ENCODE peak calls at places on chromosome 17, in seven cellular contexts. E is neural progenitor cell; R is right atrium auricular region; O is effector memory CD4-positive, alpha-beta T cell; U is SJSA1; N is lung; Z is tibial artery. L is an unnamed sample. For H3K4me1, the result is how much of the 10 kb centered on the place peaks cover.

GRCh38 chr17:83171661-83172060 is 92.3 kb downstream of the METRNL start:
- DNase-seq in R (peak), E (peak), U (no peak), Z (no peak), N (peak), O (no peak), L (no peak)

GRCh38 chr17:16981928-16982327 is 10.0 kb upstream of the TNFRSF13B start:
- DNase-seq in E (no peak), N (no peak), O (no peak), U (no peak), Z (no peak), R (no peak), L (peak)

GRCh38 chr17:38907930-38908675 is 17.3 kb upstream of the LASP1NB start:
- DNase-seq in E (no peak), N (no peak), Z (no peak), R (no peak), U (no peak), O (no peak), L (no peak)

GRCh38 chr17:19417611-19418010 is 6.6 kb downstream of the RNF112 start:
- DNase-seq in U (no peak), N (no peak), Z (no peak), R (no peak), O (no peak), E (no peak), L (no peak)

GRCh38 chr17:45225051-45225700 is 3.5 kb downstream of the FMNL1 start:
- DNase-seq in O (peak), N (no peak), U (no peak), R (no peak), Z (no peak), E (no peak), L (no peak)

GRCh38 chr17:74840989-74841666 is 18.6 kb downstream of the GRIN2C start:
- DNase-seq in U (no peak), R (peak), E (peak), O (no peak), Z (peak), N (peak), L (no peak)

GRCh38 chr17:72358465-72358864 is 237.6 kb downstream of the SOX9 start:
- DNase-seq in O (no peak), U (peak), N (no peak), R (no peak), Z (no peak), E (no peak), L (no peak)

GRCh38 chr17:53470626-53471025 is 352.1 kb upstream of the KIF2B start:
- DNase-seq in Z (no peak), U (no peak), O (no peak), R (no peak), N (no peak), E (no peak), L (no peak)

GRCh38 chr17:82528484-82529265 is 9.1 kb downstream of the FOXK2 start:
- DNase-seq in U (peak), E (peak), O (no peak), R (peak), N (peak), Z (peak), L (no peak)

GRCh38 chr17:83200231-83200699 is 120.9 kb downstream of the METRNL start:
- DNase-seq in Z (peak), E (no peak), O (peak), U (no peak), R (peak), N (peak), L (no peak)

GRCh38 chr17:7853693-7854043 is 1.2 kb upstream of the TMEM88 start:
- DNase-seq in U (no peak), Z (no peak), E (peak), O (no peak), R (no peak), N (no peak), L (no peak)

GRCh38 chr17:12665263-12666210 is at the start of gene MYOCD:
- DNase-seq in Z (peak), R (no peak), E (peak), U (peak), N (no peak), O (no peak), L (no peak)

GRCh38 chr17:77831497-77832179 is 126.9 kb upstream of the TNRC6C start:
- DNase-seq in U (peak), R (peak), O (no peak), Z (peak), N (no peak), E (peak), L (no peak)

GRCh38 chr17:58363457-58364185 is 11.6 kb upstream of the SUPT4H1 start:
- DNase-seq in O (no peak), Z (no peak), N (no peak), U (no peak), R (no peak), E (no peak), L (no peak)

GRCh38 chr17:43734376-43734775 is 24.2 kb downstream of the SOST start:
- DNase-seq in Z (no peak), O (no peak), U (peak), N (no peak), E (no peak), R (no peak), L (no peak)

GRCh38 chr17:27762527-27763305 is 37.6 kb downstream of the NOS2 start:
- DNase-seq in R (no peak), Z (no peak), N (no peak), U (no peak), O (no peak), E (peak), L (no peak)

GRCh38 chr17:73758245-73758644 is 114.0 kb upstream of the SDK2 start:
- DNase-seq in O (no peak), U (no peak), N (no peak), R (no peak), E (no peak), Z (no peak), L (no peak)

GRCh38 chr17:14381606-14382005 is 80.7 kb downstream of the HS3ST3B1 start:
- DNase-seq in N (no peak), E (no peak), Z (no peak), U (no peak), R (no peak), O (no peak), L (no peak)

GRCh38 chr17:48609754-48610281 is 999 bp downstream of the HOXB7 start:
- DNase-seq in N (no peak), R (no peak), E (no peak), O (no peak), U (no peak), Z (no peak), L (no peak)

GRCh38 chr17:71114911-71115668 is 945.8 kb downstream of the KCNJ2 start:
- DNase-seq in N (no peak), U (no peak), R (no peak), E (peak), O (no peak), Z (no peak), L (no peak)

GRCh38 chr17:538096-538973 is 176.3 kb downstream of the VPS53 start:
- DNase-seq in N (no peak), E (peak), U (no peak), Z (no peak), O (no peak), R (no peak), L (no peak)

GRCh38 chr17:74467221-74467951 is 952 bp downstream of the CD300A start:
- DNase-seq in N (no peak), U (no peak), O (no peak), Z (no peak), E (peak), R (no peak), L (no peak)

GRCh38 chr17:65293584-65294183 is 156.5 kb downstream of the RGS9 start:
- DNase-seq in U (no peak), R (no peak), Z (no peak), O (no peak), N (no peak), E (no peak), L (no peak)

GRCh38 chr17:82240506-82241182 is 11.8 kb downstream of the SLC16A3 start:
- DNase-seq in R (no peak), Z (no peak), O (no peak), U (no peak), E (no peak), N (no peak), L (no peak)

GRCh38 chr17:3207367-3207766 is at the start of gene OR1A1:
- DNase-seq in R (no peak), U (no peak), O (no peak), N (no peak), E (no peak), Z (no peak), L (no peak)

GRCh38 chr17:69972251-69972650 is 102.8 kb upstream of the KCNJ16 start:
- DNase-seq in E (no peak), U (no peak), R (no peak), Z (no peak), N (no peak), O (no peak), L (no peak)

GRCh38 chr17:13609953-13610352 is 8.2 kb upstream of the HS3ST3A1 start:
- DNase-seq in Z (no peak), U (no peak), R (no peak), O (no peak), E (no peak), N (no peak), L (no peak)

GRCh38 chr17:79114455-79115301 is 40.1 kb downstream of the ENGASE start:
- DNase-seq in U (no peak), N (peak), Z (no peak), R (no peak), O (no peak), E (peak), L (no peak)

GRCh38 chr17:81419886-81420768 is 24.9 kb downstream of the BAHCC1 start:
- DNase-seq in U (peak), R (no peak), O (no peak), N (no peak), Z (no peak), E (no peak), L (no peak)

GRCh38 chr17:47978324-47978723 is 7.4 kb downstream of the CDK5RAP3 start:
- DNase-seq in O (no peak), E (peak), N (no peak), U (peak), R (no peak), Z (no peak), L (no peak)

GRCh38 chr17:17403899-17404576 is 72.8 kb upstream of the MED9 start:
- DNase-seq in U (no peak), N (no peak), O (peak), R (no peak), Z (no peak), E (no peak), L (no peak)

GRCh38 chr17:73553311-73553710 is 90.9 kb downstream of the SDK2 start:
- DNase-seq in N (no peak), Z (no peak), U (no peak), O (no peak), E (no peak), R (no peak), L (no peak)

GRCh38 chr17:34822007-34822737 is 139.1 kb downstream of the CCT6B start:
- DNase-seq in E (no peak), R (no peak), U (no peak), O (no peak), Z (no peak), N (no peak), L (no peak)

GRCh38 chr17:82205720-82206508 is 6.7 kb downstream of the CCDC57 start:
- DNase-seq in E (peak), U (peak), R (peak), O (peak), Z (peak), N (peak), L (no peak)

GRCh38 chr17:80053102-80053501 is 16.7 kb downstream of the CCDC40 start:
- DNase-seq in Z (no peak), N (no peak), E (no peak), O (no peak), R (no peak), U (no peak), L (no peak)

GRCh38 chr17:73657473-73658116 is 13.3 kb upstream of the SDK2 start:
- DNase-seq in O (no peak), R (no peak), N (peak), Z (no peak), U (no peak), E (peak), L (no peak)

GRCh38 chr17:83124871-83125514 is 45.6 kb downstream of the METRNL start:
- DNase-seq in N (no peak), O (peak), E (no peak), U (no peak), Z (no peak), R (no peak), L (no peak)

GRCh38 chr17:27479838-27480237 is 23.6 kb downstream of the KSR1 start:
- DNase-seq in O (no peak), U (no peak), E (no peak), Z (no peak), N (no peak), R (no peak), L (no peak)

GRCh38 chr17:57245786-57246185 is 10.5 kb upstream of the MSI2 start:
- DNase-seq in E (no peak), U (no peak), Z (no peak), N (no peak), R (no peak), O (no peak), L (no peak)

GRCh38 chr17:57247261-57247660 is 9.1 kb upstream of the MSI2 start:
- DNase-seq in R (no peak), N (no peak), E (no peak), U (no peak), Z (no peak), O (no peak), L (no peak)

GRCh38 chr17:57243171-57243622 is 13.1 kb upstream of the MSI2 start:
- DNase-seq in Z (peak), U (peak), N (peak), E (peak), O (peak), R (peak), L (no peak)

GRCh38 chr17:57247913-57248312 is 8.4 kb upstream of the MSI2 start:
- DNase-seq in N (no peak), O (no peak), Z (no peak), U (no peak), R (no peak), E (no peak), L (no peak)

GRCh38 chr17:57246257-57246656 is 10.1 kb upstream of the MSI2 start:
- DNase-seq in O (no peak), U (no peak), E (no peak), N (no peak), R (no peak), Z (no peak), L (no peak)
- H3K4me1 ChIP-seq in O (under half), U (under half), E (under half), N (under half), R (under half), Z (under half), L (under half)

DNA sequence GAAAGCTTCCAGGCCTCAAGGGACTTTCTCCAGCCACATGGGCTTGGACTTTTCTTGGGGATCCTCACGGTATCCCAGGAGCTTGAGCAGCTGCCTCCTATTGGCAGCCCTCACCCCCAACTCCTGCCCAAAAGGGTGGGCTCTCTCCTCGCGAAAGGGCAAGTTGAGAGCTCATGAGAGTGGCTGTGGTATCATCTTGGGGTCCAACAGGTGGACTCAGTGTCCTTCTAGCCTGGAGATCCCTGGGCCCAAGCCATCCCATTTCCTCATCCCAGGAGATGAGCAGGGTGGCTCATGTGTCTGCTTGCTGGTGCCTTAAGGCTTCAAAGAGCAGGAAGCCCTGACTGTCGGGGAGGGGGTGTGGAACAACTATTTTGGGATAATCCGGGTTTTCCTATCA is 17.7 kb downstream of the TBX4 start:
- DNase-seq in R (no peak), U (no peak), O (no peak), Z (no peak), E (no peak), N (no peak), L (no peak)
- H3K4me1 ChIP-seq in R (under half), U (under half), O (under half), Z (under half), E (under half), N (under half), L (under half)

GRCh38 chr17:50270430-50271172 is 3.7 kb upstream of the TMEM92 start:
- DNase-seq in E (peak), Z (peak), O (no peak), U (peak), R (no peak), N (peak), L (no peak)
- H3K4me1 ChIP-seq in E (under half), Z (under half), O (under half), U (half or more), R (under half), N (under half), L (half or more)

DNA sequence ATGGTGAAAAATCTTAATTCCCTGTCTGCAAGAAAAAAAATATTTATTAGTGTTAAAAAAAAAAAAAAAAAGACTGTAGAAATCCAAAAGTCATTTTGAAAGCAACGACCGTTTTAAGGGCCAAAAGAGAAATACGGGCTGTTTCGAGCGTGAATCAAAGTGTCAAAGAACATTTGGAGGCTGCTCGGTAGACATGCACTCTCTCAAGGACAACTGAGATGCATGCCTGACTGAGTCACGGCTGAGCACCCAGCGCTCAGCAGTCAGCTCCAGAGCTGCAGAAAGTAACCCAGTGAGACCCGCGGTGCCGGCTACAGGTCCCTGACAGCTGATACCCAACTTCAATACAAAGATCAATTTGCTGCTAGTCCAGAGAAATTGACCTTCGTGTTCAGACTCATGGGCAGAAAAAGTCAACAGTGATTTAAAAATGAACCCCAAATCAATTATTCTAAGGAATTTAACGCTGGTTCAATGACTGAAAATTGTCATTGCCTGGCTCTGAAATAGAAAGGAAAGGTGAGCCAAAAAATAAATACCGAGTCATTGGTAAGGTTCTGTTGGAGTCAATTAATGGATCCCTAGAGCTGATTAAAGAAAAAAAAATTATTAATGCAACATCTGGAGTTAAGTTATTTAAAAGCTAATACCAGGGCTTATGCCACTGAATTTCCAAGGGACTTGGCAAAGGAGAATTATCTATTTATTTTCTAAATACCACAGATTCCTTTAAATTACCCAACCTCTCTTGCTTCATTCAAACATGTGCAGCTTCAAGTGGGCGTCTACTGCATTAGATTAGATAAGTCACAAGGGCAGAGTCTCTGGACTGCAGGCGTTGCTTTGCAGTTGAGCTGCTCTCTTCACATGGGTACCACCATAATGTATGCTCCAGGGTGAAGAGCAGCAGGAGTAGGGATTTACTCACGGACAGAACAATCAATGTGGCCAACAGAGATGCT is 214.7 kb downstream of the STX8 start:
- DNase-seq in U (peak), Z (peak), R (no peak), E (no peak), N (peak), O (no peak), L (no peak)
- H3K4me1 ChIP-seq in U (under half), Z (under half), R (under half), E (under half), N (under half), O (under half), L (under half)

GRCh38 chr17:21164226-21165019 is 37.7 kb downstream of the DHRS7B start:
- DNase-seq in N (no peak), E (no peak), R (peak), O (no peak), Z (no peak), U (no peak), L (no peak)
- H3K4me1 ChIP-seq in N (under half), E (under half), R (under half), O (under half), Z (under half), U (under half), L (under half)

GRCh38 chr17:62868008-62868407 is 59.9 kb upstream of the MARCHF10 start:
- DNase-seq in O (no peak), U (no peak), Z (no peak), E (no peak), R (no peak), N (no peak), L (no peak)
- H3K4me1 ChIP-seq in O (under half), U (under half), Z (under half), E (under half), R (under half), N (under half), L (under half)

GRCh38 chr17:1872976-1873375 is 43.2 kb downstream of the RPA1 start:
- DNase-seq in O (no peak), U (no peak), Z (no peak), N (no peak), R (no peak), E (no peak), L (no peak)

GRCh38 chr17:1878419-1879121 is 48.8 kb downstream of the RPA1 start:
- DNase-seq in Z (no peak), E (no peak), O (no peak), U (no peak), R (no peak), N (peak), L (no peak)

GRCh38 chr17:1872254-1872653 is 42.4 kb downstream of the RPA1 start:
- DNase-seq in R (no peak), N (no peak), O (no peak), U (no peak), E (no peak), Z (no peak), L (no peak)

GRCh38 chr17:1873418-1873817 is 43.6 kb downstream of the RPA1 start:
- DNase-seq in U (no peak), Z (no peak), E (no peak), N (no peak), R (no peak), O (no peak), L (no peak)

GRCh38 chr17:1875597-1875996 is 45.8 kb downstream of the RPA1 start:
- DNase-seq in U (no peak), N (no peak), O (no peak), E (no peak), Z (no peak), R (no peak), L (no peak)
- H3K4me1 ChIP-seq in U (under half), N (under half), O (under half), E (under half), Z (under half), R (under half), L (under half)

GRCh38 chr17:31497994-31498826 is 106.7 kb downstream of the RAB11FIP4 start:
- DNase-seq in U (no peak), E (no peak), O (no peak), N (no peak), R (no peak), Z (no peak), L (no peak)
- H3K4me1 ChIP-seq in U (under half), E (under half), O (under half), N (under half), R (under half), Z (under half), L (under half)

GRCh38 chr17:30380643-30381419 is 2.1 kb downstream of the CPD start:
- DNase-seq in Z (no peak), N (no peak), E (no peak), U (no peak), O (no peak), R (no peak), L (no peak)
- H3K4me1 ChIP-seq in Z (under half), N (under half), E (half or more), U (under half), O (under half), R (under half), L (half or more)

L was measured in vagina.